ENCODE peak calls at places on chromosomes 5 and 9, in four cellular contexts. K is MM.1S, Y is HCT116, S is psoas muscle. E is an unnamed sample. For H3K27me3, the result is how much of the 10 kb centered on the place peaks cover.

GRCh38 chr5:43110606-43111170 is 10.0 kb upstream of the ZNF131 start:
- DNase-seq in K (peak), S (no peak), Y (peak), E (no peak)

GRCh38 chr5:139110526-139111168 is 87.5 kb downstream of the SIL1 start:
- DNase-seq in K (no peak), S (no peak), Y (no peak), E (no peak)

GRCh38 chr5:122789461-122790171 is 14.7 kb downstream of the SNX2 start:
- DNase-seq in Y (no peak), S (no peak), K (no peak), E (no peak)

GRCh38 chr9:36142510-36143161 is 6.1 kb downstream of the GLIPR2 start:
- DNase-seq in S (no peak), Y (no peak), K (no peak), E (no peak)

GRCh38 chr9:38146844-38147243 is 77.8 kb upstream of the SHB start:
- DNase-seq in Y (no peak), S (no peak), K (no peak), E (no peak)

GRCh38 chr9:126851286-126851880 is 9.1 kb upstream of the ZBTB34 start:
- DNase-seq in K (no peak), S (no peak), Y (no peak), E (no peak)

GRCh38 chr5:61202213-61202612 is 39.9 kb upstream of the SMIM15 start:
- DNase-seq in S (no peak), K (no peak), Y (no peak), E (no peak)

GRCh38 chr5:78157001-78157400 is 137.5 kb downstream of the AP3B1 start:
- DNase-seq in Y (no peak), S (no peak), K (no peak), E (no peak)

GRCh38 chr5:42810905-42811590 is 644 bp downstream of the SELENOP start:
- DNase-seq in K (no peak), Y (no peak), S (no peak), E (no peak)

GRCh38 chr5:63262191-63262981 is 683.8 kb downstream of the LRRC70 start:
- DNase-seq in K (no peak), S (no peak), Y (no peak), E (peak)

GRCh38 chr9:117411547-117411946 is 3.3 kb downstream of the ASTN2 start:
- DNase-seq in S (no peak), Y (no peak), K (peak), E (no peak)

GRCh38 chr9:1125741-1126140 is 75.6 kb downstream of the DMRT2 start:
- DNase-seq in S (no peak), K (no peak), Y (no peak), E (peak)
- H3K27me3 ChIP-seq in S (under half), K (under half), Y (under half), E (under half)

GRCh38 chr5:73440262-73440661 is 8.3 kb downstream of the FOXD1 start:
- DNase-seq in Y (no peak), K (no peak), S (no peak), E (no peak)

GRCh38 chr5:73438897-73439470 is 9.6 kb downstream of the FOXD1 start:
- DNase-seq in S (no peak), K (no peak), Y (no peak), E (no peak)

GRCh38 chr5:73442960-73443627 is 5.5 kb downstream of the FOXD1 start:
- DNase-seq in Y (no peak), K (no peak), S (no peak), E (no peak)

GRCh38 chr5:73442152-73442860 is 6.3 kb downstream of the FOXD1 start:
- DNase-seq in Y (no peak), K (no peak), S (no peak), E (no peak)

GRCh38 chr5:73441377-73441776 is 7.2 kb downstream of the FOXD1 start:
- DNase-seq in S (no peak), Y (no peak), K (no peak), E (no peak)
- H3K27me3 ChIP-seq in S (under half), Y (under half), K (under half), E (under half)

GRCh38 chr5:4857761-4858160 is 282.4 kb upstream of the ADAMTS16 start:
- DNase-seq in K (no peak), S (no peak), Y (no peak), E (no peak)
- H3K27me3 ChIP-seq in K (under half), S (under half), Y (under half), E (under half)

GRCh38 chr9:135038331-135038730 is 49.1 kb upstream of the OLFM1 start:
- DNase-seq in K (no peak), Y (no peak), S (no peak), E (no peak)
- H3K27me3 ChIP-seq in K (half or more), Y (half or more), S (under half), E (under half)

GRCh38 chr5:73176250-73176649 is 3.3 kb downstream of the TMEM174 start:
- DNase-seq in K (no peak), Y (no peak), S (no peak), E (no peak)
- H3K27me3 ChIP-seq in K (under half), Y (under half), S (under half), E (under half)

GRCh38 chr5:51387854-51388320 is 4.6 kb downstream of the ISL1 start:
- DNase-seq in Y (no peak), K (no peak), S (no peak), E (no peak)

GRCh38 chr5:51389582-51390463 is 6.6 kb downstream of the ISL1 start:
- DNase-seq in K (no peak), Y (no peak), S (no peak), E (no peak)

GRCh38 chr5:51386916-51387853 is 3.9 kb downstream of the ISL1 start:
- DNase-seq in Y (no peak), K (no peak), S (no peak), E (no peak)

GRCh38 chr5:51389326-51389581 is 6.0 kb downstream of the ISL1 start:
- DNase-seq in K (no peak), S (no peak), Y (no peak), E (no peak)

GRCh38 chr5:51388488-51389325 is 5.5 kb downstream of the ISL1 start:
- DNase-seq in Y (no peak), K (no peak), S (no peak), E (no peak)
- H3K27me3 ChIP-seq in Y (under half), K (under half), S (under half), E (half or more)